ENCODE peak calls at places on chromosomes 13 and 19, in five cellular contexts. X is osteoblast, K is RWPE2, B is transverse colon, A is tibial artery. M is an unnamed sample. For H3K4me1, the result is how much of the 10 kb centered on the place peaks cover.

GRCh38 chr13:21106089-21106488 is 44.7 kb upstream of the LATS2 start:
- DNase-seq in K (no peak), X (peak), A (no peak), B (no peak), M (no peak)

GRCh38 chr13:75365724-75366173 is 116.2 kb downstream of the TBC1D4 start:
- DNase-seq in X (peak), B (no peak), K (no peak), A (no peak), M (no peak)

GRCh38 chr13:114102521-114103288 is 29.7 kb downstream of the RASA3 start:
- DNase-seq in X (peak), A (peak), B (peak), K (peak), M (no peak)

GRCh38 chr13:75061909-75062308 is 420.1 kb downstream of the TBC1D4 start:
- DNase-seq in A (no peak), X (no peak), K (no peak), B (no peak), M (no peak)

GRCh38 chr13:77338961-77339401 is 12.1 kb upstream of the MYCBP2 start:
- DNase-seq in K (no peak), A (no peak), X (no peak), B (no peak), M (no peak)

GRCh38 chr19:13093407-13094284 is 9.0 kb downstream of the LYL1 start:
- DNase-seq in X (peak), B (peak), A (peak), K (peak), M (peak)

GRCh38 chr13:40490086-40490723 is 176.2 kb downstream of the FOXO1 start:
- DNase-seq in B (peak), K (no peak), A (no peak), X (no peak), M (no peak)

GRCh38 chr19:16893686-16893990 is 4.8 kb downstream of the F2RL3 start:
- DNase-seq in A (peak), X (peak), K (no peak), B (peak), M (no peak)

GRCh38 chr13:75870397-75870801 is 234.3 kb downstream of the LMO7 start:
- DNase-seq in B (no peak), A (no peak), X (peak), K (no peak), M (peak)

GRCh38 chr19:10514211-10515145 is 2.8 kb downstream of the S1PR5 start:
- DNase-seq in X (no peak), A (no peak), K (no peak), B (no peak), M (peak)

GRCh38 chr13:100088648-100089601 is at the start of gene PCCA:
- DNase-seq in B (peak), X (peak), K (peak), A (peak), M (peak)

GRCh38 chr13:100095498-100095897 is 6.6 kb downstream of the PCCA start:
- DNase-seq in A (no peak), B (no peak), K (no peak), X (no peak), M (no peak)

GRCh38 chr13:100088282-100088647 is 628 bp upstream of the PCCA start:
- DNase-seq in B (no peak), X (no peak), A (no peak), K (no peak), M (no peak)

GRCh38 chr13:100089633-100090032 is 740 bp downstream of the PCCA start:
- DNase-seq in B (no peak), K (no peak), A (no peak), X (peak), M (no peak)

DNA sequence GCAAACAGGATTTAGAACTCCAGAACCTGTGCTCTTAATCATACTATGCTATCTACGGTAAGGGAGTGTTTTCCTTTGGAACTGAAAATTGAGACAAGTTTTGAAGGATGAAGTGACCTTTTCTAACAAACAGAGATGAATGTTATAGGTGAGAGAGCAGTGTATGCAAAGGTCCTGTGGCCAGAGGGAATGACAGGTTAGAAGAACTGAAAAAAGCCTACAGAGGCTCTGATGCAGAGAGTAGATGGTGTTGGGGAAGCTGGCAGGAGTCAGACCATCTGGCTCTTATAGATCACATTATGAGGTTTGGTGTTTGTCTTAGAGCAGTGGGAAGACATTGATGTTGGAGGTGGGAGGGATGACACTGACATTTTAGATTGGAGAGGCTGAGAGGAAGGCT is 2.0 kb downstream of the PCCA start:
- DNase-seq in A (no peak), B (no peak), K (no peak), X (no peak), M (no peak)
- H3K4me1 ChIP-seq in A (under half), B (under half), K (under half), X (under half), M (under half)

GRCh38 chr19:4390862-4391693 is 9.3 kb downstream of the SH3GL1 start:
- DNase-seq in X (peak), K (no peak), B (no peak), A (peak), M (peak)
- H3K4me3 ChIP-seq in X (no peak), K (no peak), B (no peak), A (no peak), M (no peak)

GRCh38 chr13:51033431-51034185 is 77.5 kb downstream of the C13orf42 start:
- DNase-seq in B (no peak), X (no peak), K (no peak), A (no peak), M (no peak)

GRCh38 chr13:51035469-51035868 is 75.6 kb downstream of the C13orf42 start:
- DNase-seq in K (no peak), X (peak), B (no peak), A (no peak), M (no peak)

GRCh38 chr13:51040431-51040830 is 70.6 kb downstream of the C13orf42 start:
- DNase-seq in B (no peak), X (no peak), K (no peak), A (no peak), M (no peak)

GRCh38 chr13:51032831-51033230 is 78.2 kb downstream of the C13orf42 start:
- DNase-seq in X (no peak), B (no peak), A (no peak), K (no peak), M (no peak)

DNA sequence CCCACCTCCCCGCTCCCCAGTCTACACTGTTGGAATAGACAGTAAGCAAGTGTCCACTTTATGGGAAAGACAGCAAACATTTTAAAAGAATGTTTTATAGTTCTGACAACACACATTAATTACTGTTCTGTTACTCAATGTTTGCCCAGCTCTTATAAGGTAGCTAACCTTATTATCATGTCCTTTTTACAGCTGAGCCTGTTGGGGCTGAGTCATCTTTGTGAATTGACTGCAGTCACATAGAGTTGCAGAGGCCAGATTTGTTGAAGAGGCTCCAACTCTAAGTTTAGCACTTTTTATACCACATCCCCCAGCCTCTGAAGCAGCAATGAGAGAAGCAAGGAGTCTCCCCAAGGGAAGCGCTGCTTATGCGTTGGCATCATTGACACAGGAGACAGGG is 76.2 kb downstream of the C13orf42 start:
- DNase-seq in K (no peak), X (no peak), B (no peak), A (no peak), M (peak)
- TF ChIP-seq CTCF in K (no peak), X (no peak), B (no peak), A (no peak), M (no peak)

GRCh38 chr19:47227347-47228167 is 3.4 kb downstream of the BBC3 start:
- DNase-seq in X (peak), A (peak), B (peak), K (peak), M (peak)
- H3K4me1 ChIP-seq in X (half or more), A (under half), B (under half), K (under half), M (under half)

DNA sequence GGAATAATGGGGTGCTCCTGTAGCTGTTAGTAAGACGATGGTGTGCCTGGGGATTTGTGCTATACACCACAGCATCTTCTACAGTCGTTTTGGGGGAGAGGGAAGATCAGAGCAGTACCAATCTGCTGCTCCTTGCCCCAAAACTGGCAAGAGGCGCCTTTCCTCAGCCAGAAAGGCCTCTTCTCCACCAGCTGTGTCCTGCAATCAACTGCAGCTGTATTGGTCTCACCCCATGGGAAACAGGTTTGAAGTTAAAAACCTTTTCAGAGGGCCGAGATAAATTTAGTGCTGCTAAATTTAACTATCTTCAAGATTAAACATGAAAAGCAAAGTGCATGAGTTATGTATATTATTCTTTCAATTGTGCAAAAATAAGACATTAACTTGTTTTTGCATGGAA is 1.2 kb upstream of the RNASEH2B start:
- DNase-seq in B (no peak), X (no peak), K (no peak), A (no peak), M (no peak)
- H3K4me3 ChIP-seq in B (no peak), X (no peak), K (no peak), A (no peak), M (no peak)

DNA sequence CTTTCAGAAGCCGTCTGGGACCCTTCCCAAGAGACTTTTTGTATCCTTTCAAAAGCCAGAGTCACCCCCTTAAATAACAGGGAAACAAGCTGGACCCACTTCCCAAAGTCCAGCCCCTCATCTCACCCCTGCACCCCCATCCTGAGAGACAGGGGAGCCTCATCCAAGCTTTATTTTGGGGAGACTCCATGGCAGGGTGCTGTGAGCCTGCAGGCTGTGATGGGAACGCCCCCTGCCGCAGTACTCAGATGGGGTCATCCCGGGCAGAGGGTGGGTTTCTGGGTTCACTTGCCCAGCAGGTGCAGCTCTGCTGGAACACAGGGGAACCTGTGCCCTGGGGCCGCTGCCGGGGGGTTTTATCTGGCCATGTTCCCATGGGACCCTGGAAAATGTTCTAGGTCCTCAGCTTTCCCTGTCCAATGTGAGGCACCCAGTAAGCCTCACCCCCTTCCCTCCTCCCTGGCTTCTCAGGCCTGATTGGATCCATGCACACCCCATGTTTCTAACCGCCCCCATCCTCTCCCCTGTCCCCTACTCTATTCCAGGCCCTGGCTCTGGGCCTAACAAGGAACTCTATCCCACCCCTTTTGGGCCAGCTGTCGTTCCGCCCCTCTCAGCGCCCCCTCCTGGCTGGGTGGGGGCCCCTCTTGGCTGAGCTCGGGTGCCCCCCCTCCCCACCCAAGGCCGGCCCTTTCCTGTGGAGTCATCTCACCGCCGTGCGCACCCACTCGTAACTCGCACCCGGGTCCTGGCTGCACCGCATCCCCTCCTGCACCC is 1.0 kb downstream of the HIF3A start:
- DNase-seq in A (peak), B (peak), K (no peak), X (peak), M (peak)
- TF ChIP-seq CTCF in A (peak), B (peak), K (peak), X (no peak), M (peak)

GRCh38 chr19:33805840-33806433 is 9.3 kb downstream of the KCTD15 start:
- DNase-seq in K (no peak), A (no peak), B (no peak), X (peak), M (no peak)
- H3K4me1 ChIP-seq in K (under half), A (under half), B (under half), X (under half), M (under half)

M was measured in hepatocyte.